ENCODE peak calls at places on chromosomes 3 and 15, in four cellular contexts. R, K, V and M are unnamed samples.
A peak's percentile ranks its signal among the peaks of the same experiment; 100 is the strongest.

GRCh38 chr15:75666823-75667501 is 19.2 kb downstream of the SNX33 start:
- DNase-seq in K (peak; percentile 97), V (no peak), R (no peak), M (no peak)

GRCh38 chr3:193853511-193854219 is 260.7 kb downstream of the OPA1 start:
- DNase-seq in V (no peak), R (no peak), K (peak; percentile 42), M (no peak)

GRCh38 chr3:108114423-108115065 is 23.7 kb upstream of the CD47 start:
- DNase-seq in K (no peak), V (no peak), R (no peak), M (no peak)

GRCh38 chr3:13296662-13297061 is 123.5 kb downstream of the NUP210 start:
- DNase-seq in K (no peak), R (no peak), V (no peak), M (peak; percentile 23)

GRCh38 chr3:43473737-43474136 is 148.1 kb downstream of the ANO10 start:
- DNase-seq in V (no peak), K (no peak), R (no peak), M (no peak)

GRCh38 chr15:57634290-57634689 is 42.6 kb downstream of the MYZAP start:
- DNase-seq in K (no peak), V (no peak), R (no peak), M (no peak)

GRCh38 chr3:50205719-50206276 is 727 bp downstream of the SLC38A3 start:
- DNase-seq in K (peak; percentile 62), V (no peak), R (no peak), M (no peak)

GRCh38 chr3:194983121-194983520 is 287.8 kb downstream of the XXYLT1 start:
- DNase-seq in R (no peak), K (no peak), V (no peak), M (no peak)

GRCh38 chr3:11705049-11705448 is 61.3 kb upstream of the VGLL4 start:
- DNase-seq in K (peak; percentile 28), V (no peak), R (no peak), M (no peak)

GRCh38 chr3:127655641-127656040 is 17.1 kb upstream of the ABTB1 start:
- DNase-seq in K (peak; percentile 67), R (no peak), V (no peak), M (no peak)

GRCh38 chr3:100796556-100796955 is 87.3 kb downstream of the TFG start:
- DNase-seq in R (no peak), V (no peak), K (peak; percentile 15), M (peak; percentile 8)

GRCh38 chr3:57409471-57409870 is 117.0 kb upstream of the ASB14 start:
- DNase-seq in K (no peak), V (no peak), R (no peak), M (no peak)

GRCh38 chr3:64801856-64802255 is 114.1 kb upstream of the ADAMTS9 start:
- DNase-seq in R (no peak), K (no peak), V (no peak), M (no peak)

GRCh38 chr3:194040501-194041273 is 95.3 kb upstream of the HES1 start:
- DNase-seq in K (no peak), V (no peak), R (no peak), M (no peak)

GRCh38 chr15:97955040-97955439 is 5.5 kb upstream of the ARRDC4 start:
- DNase-seq in R (no peak), V (no peak), K (no peak), M (no peak)

GRCh38 chr15:60787737-60788513 is 309.0 kb upstream of the ICE2 start:
- DNase-seq in R (no peak), K (no peak), V (peak; percentile 54), M (peak; percentile 9)

GRCh38 chr3:76554717-76555116 is 485.2 kb upstream of the ROBO2 start:
- DNase-seq in R (no peak), K (peak; percentile 61), V (no peak), M (no peak)